ENCODE peak calls at places on chromosomes 6 and 20, in seven cellular contexts. F, U, X, O, S, T and D are unnamed samples.

GRCh38 chr6:107560657-107561056 is 70.7 kb downstream of the SOBP start:
- DNase-seq in X (no peak), O (peak; percentile 36), U (peak; percentile 37), S (no peak), T (no peak), F (no peak), D (no peak)

GRCh38 chr6:82875573-82876185 is 190.0 kb downstream of the UBE3D start:
- DNase-seq in X (no peak), U (no peak), F (no peak), T (no peak), O (no peak), S (no peak), D (no peak)

GRCh38 chr6:157823523-157824370 is 701 bp downstream of the SNX9 start:
- DNase-seq in T (no peak), S (peak; percentile 35), F (peak; percentile 79), U (peak; percentile 71), O (no peak), X (peak; percentile 49), D (no peak)

GRCh38 chr6:38909020-38909730 is 139.4 kb upstream of the GLP1R start:
- DNase-seq in T (no peak), X (no peak), F (no peak), S (no peak), U (no peak), O (no peak), D (no peak)

GRCh38 chr6:143501851-143502250 is 9.7 kb downstream of the FUCA2 start:
- DNase-seq in F (no peak), X (no peak), U (no peak), O (no peak), T (no peak), S (no peak), D (no peak)

GRCh38 chr6:6220718-6221117 is 99.7 kb downstream of the F13A1 start:
- DNase-seq in S (no peak), U (no peak), F (no peak), T (no peak), O (peak; percentile 9), X (no peak), D (no peak)

GRCh38 chr20:32858189-32858588 is 534 bp upstream of the EFCAB8 start:
- DNase-seq in S (no peak), T (no peak), O (no peak), X (no peak), F (no peak), U (no peak), D (no peak)

GRCh38 chr6:130090796-130091195 is 72.4 kb downstream of the L3MBTL3 start:
- DNase-seq in X (no peak), U (no peak), F (no peak), O (no peak), S (no peak), T (no peak), D (no peak)

GRCh38 chr20:55881204-55881603 is 124.1 kb downstream of the CBLN4 start:
- DNase-seq in O (no peak), T (no peak), U (no peak), X (no peak), S (no peak), F (no peak), D (no peak)

GRCh38 chr6:20208687-20209378 is 3.4 kb downstream of the MBOAT1 start:
- DNase-seq in T (no peak), X (no peak), S (no peak), U (no peak), O (no peak), F (no peak), D (no peak)

GRCh38 chr20:13105864-13106457 is 97.2 kb downstream of the SPTLC3 start:
- DNase-seq in U (no peak), O (peak; percentile 57), S (no peak), T (no peak), X (no peak), F (peak; percentile 7), D (no peak)

GRCh38 chr20:5153612-5154542 is 27.1 kb downstream of the CDS2 start:
- DNase-seq in T (no peak), S (no peak), X (no peak), U (no peak), O (peak; percentile 51), F (no peak), D (no peak)

GRCh38 chr6:106360989-106361430 is 493 bp downstream of the CRYBG1 start:
- DNase-seq in S (peak; percentile 7), X (no peak), F (peak; percentile 45), T (peak; percentile 6), O (no peak), U (no peak), D (no peak)

GRCh38 chr6:906920-907319 is 214.0 kb upstream of the EXOC2 start:
- DNase-seq in U (no peak), O (no peak), X (no peak), F (no peak), S (no peak), T (peak; percentile 24), D (no peak)

GRCh38 chr6:143375022-143375585 is 75.4 kb downstream of the ADAT2 start:
- DNase-seq in O (no peak), U (no peak), S (no peak), F (no peak), X (no peak), T (no peak), D (no peak)

GRCh38 chr6:12014873-12015149 is 2.7 kb downstream of the HIVEP1 start:
- DNase-seq in F (no peak), O (no peak), S (no peak), X (no peak), T (no peak), U (no peak), D (no peak)

GRCh38 chr6:5388319-5388718 is 127.0 kb downstream of the FARS2 start:
- DNase-seq in X (no peak), S (no peak), T (no peak), O (no peak), U (no peak), F (no peak), D (no peak)

GRCh38 chr6:105137388-105137787 is 42.4 kb downstream of the POPDC3 start:
- DNase-seq in S (no peak), F (peak; percentile 61), T (no peak), O (no peak), U (peak; percentile 19), X (no peak), D (no peak)

GRCh38 chr20:37526238-37526838 is 1.3 kb downstream of the BLCAP start:
- DNase-seq in F (peak; percentile 82), S (no peak), T (no peak), O (no peak), X (no peak), U (no peak), D (no peak)

GRCh38 chr6:14107000-14107399 is 10.6 kb upstream of the CD83 start:
- DNase-seq in O (no peak), S (no peak), U (no peak), T (no peak), X (no peak), F (no peak), D (no peak)

GRCh38 chr20:1830240-1830639 is 65.0 kb upstream of the SIRPA start:
- DNase-seq in X (no peak), F (peak; percentile 61), O (no peak), U (no peak), T (no peak), S (no peak), D (peak; percentile 53)

GRCh38 chr20:29689411-29690225 is 1567.8 kb upstream of the DEFB115 start:
- DNase-seq in X (peak; percentile 13), U (no peak), T (no peak), F (peak; percentile 82), O (no peak), S (no peak), D (peak; percentile 4)

GRCh38 chr20:34083137-34083536 is 28.9 kb downstream of the EIF2S2 start:
- DNase-seq in X (no peak), S (no peak), T (no peak), F (no peak), O (no peak), U (peak; percentile 44), D (no peak)

DNA sequence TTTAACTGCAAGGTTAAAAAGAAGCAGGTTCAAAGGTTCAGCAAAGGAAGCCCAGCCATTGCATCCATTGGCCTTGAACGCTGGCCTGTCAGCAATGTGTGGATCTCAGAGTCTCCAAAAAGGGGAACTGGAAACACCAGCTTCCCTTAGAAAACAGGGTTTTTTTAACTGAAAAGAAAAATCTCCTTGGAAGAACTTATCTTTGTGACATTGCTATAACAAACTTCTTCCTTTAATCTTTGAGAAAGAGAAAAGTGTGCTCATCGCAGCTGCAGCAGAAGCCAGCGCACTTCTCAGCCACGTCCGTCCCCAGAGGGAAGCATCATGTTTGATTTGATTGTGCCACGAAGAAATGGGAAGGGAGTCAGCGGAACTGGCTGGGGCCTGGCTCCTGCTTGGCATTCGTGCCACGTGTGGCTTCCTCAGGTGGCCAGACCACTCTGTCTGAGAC is 215.0 kb downstream of the SYNDIG1 start:
- DNase-seq in X (no peak), T (no peak), O (no peak), U (no peak), S (no peak), F (no peak), D (no peak)
- H3K27ac ChIP-seq in X (no peak overlapping the region), T (no peak overlapping the region), O (no peak overlapping the region), U (no peak overlapping the region), S (peak overlapping the region; percentile 10), F (no peak overlapping the region), D (no peak overlapping the region)

GRCh38 chr6:3612341-3613041 is 139.0 kb downstream of the PXDC1 start:
- DNase-seq in X (no peak), S (no peak), T (no peak), U (no peak), F (no peak), O (no peak), D (no peak)
- H3K27ac ChIP-seq in X (no peak overlapping the region), S (no peak overlapping the region), T (no peak overlapping the region), U (no peak overlapping the region), F (no peak overlapping the region), O (no peak overlapping the region), D (no peak overlapping the region)

GRCh38 chr6:44237021-44237812 is 9.7 kb upstream of the HSP90AB1 start:
- DNase-seq in T (no peak), F (peak; percentile 86), S (peak; percentile 88), X (peak; percentile 46), U (peak; percentile 92), O (peak; percentile 78), D (no peak)

GRCh38 chr6:44238687-44239350 is 8.1 kb upstream of the HSP90AB1 start:
- DNase-seq in X (no peak), U (no peak), F (no peak), T (no peak), S (no peak), O (no peak), D (no peak)

GRCh38 chr6:44235269-44235668 is 11.6 kb upstream of the HSP90AB1 start:
- DNase-seq in U (no peak), F (peak; percentile 34), T (no peak), S (no peak), O (no peak), X (no peak), D (no peak)

GRCh38 chr6:44235891-44236516 is 10.9 kb upstream of the HSP90AB1 start:
- DNase-seq in S (no peak), X (no peak), T (no peak), U (no peak), F (no peak), O (no peak), D (no peak)

GRCh38 chr6:44237813-44238433 is 9.0 kb upstream of the HSP90AB1 start:
- DNase-seq in X (peak; percentile 75), O (peak; percentile 69), S (no peak), T (no peak), F (peak; percentile 92), U (peak; percentile 84), D (peak; percentile 34)
- H3K27ac ChIP-seq in X (peak overlapping the region; percentile 88), O (peak overlapping the region; percentile 42), S (peak overlapping the region; percentile 60), T (no peak overlapping the region), F (peak overlapping the region; percentile 90), U (peak overlapping the region; percentile 40), D (peak overlapping the region; percentile 99)

GRCh38 chr6:75633045-75633444 is 31.4 kb downstream of the SENP6 start:
- DNase-seq in U (no peak), S (no peak), F (no peak), O (no peak), X (no peak), T (no peak), D (no peak)
- H3K27ac ChIP-seq in U (no peak overlapping the region), S (no peak overlapping the region), F (no peak overlapping the region), O (no peak overlapping the region), X (no peak overlapping the region), T (no peak overlapping the region), D (no peak overlapping the region)